ENCODE peak calls at places on chromosome 20, in nine cellular contexts. B is CD4-positive, alpha-beta T cell; J is mammary epithelial cell; Q is SJSA1; S is trophoblast cell; C is stomach; I is aorta; N is keratinocyte; U is CD8-positive, alpha-beta T cell. V is an unnamed sample. For H3K27me3, the result is how much of the 10 kb centered on the place peaks cover.

GRCh38 chr20:52103911-52104545 is 87.6 kb downstream of the ZFP64 start:
- DNase-seq in S (no peak), C (no peak), N (no peak), J (no peak), U (no peak), B (no peak), Q (no peak), I (no peak), V (no peak)

GRCh38 chr20:4156411-4156810 is 141.1 kb upstream of the RNF24 start:
- DNase-seq in S (no peak), N (no peak), B (no peak), I (peak), U (no peak), Q (no peak), J (no peak), C (peak), V (no peak)

GRCh38 chr20:12610871-12611270 is 397.9 kb upstream of the SPTLC3 start:
- DNase-seq in I (no peak), Q (no peak), C (no peak), U (no peak), B (no peak), S (no peak), J (no peak), N (no peak), V (no peak)

GRCh38 chr20:8339313-8339712 is 207.2 kb downstream of the PLCB1 start:
- DNase-seq in J (no peak), U (no peak), Q (no peak), C (no peak), N (no peak), S (no peak), B (no peak), I (no peak), V (no peak)

GRCh38 chr20:39909447-39909846 is 779.6 kb downstream of the MAFB start:
- DNase-seq in C (no peak), N (no peak), S (no peak), I (no peak), B (no peak), U (no peak), Q (no peak), J (no peak), V (peak)

GRCh38 chr20:25374842-25375241 is 15.8 kb downstream of the ABHD12 start:
- DNase-seq in Q (no peak), N (no peak), B (no peak), C (no peak), I (no peak), J (no peak), S (no peak), U (no peak), V (no peak)

GRCh38 chr20:60365882-60366281 is 407.7 kb downstream of the CDH26 start:
- DNase-seq in C (no peak), U (no peak), Q (no peak), N (no peak), J (no peak), S (no peak), I (no peak), B (no peak), V (no peak)

GRCh38 chr20:61331542-61331941 is 79.5 kb downstream of the CDH4 start:
- DNase-seq in Q (no peak), C (no peak), S (no peak), N (no peak), U (no peak), B (no peak), I (no peak), J (no peak), V (no peak)

DNA sequence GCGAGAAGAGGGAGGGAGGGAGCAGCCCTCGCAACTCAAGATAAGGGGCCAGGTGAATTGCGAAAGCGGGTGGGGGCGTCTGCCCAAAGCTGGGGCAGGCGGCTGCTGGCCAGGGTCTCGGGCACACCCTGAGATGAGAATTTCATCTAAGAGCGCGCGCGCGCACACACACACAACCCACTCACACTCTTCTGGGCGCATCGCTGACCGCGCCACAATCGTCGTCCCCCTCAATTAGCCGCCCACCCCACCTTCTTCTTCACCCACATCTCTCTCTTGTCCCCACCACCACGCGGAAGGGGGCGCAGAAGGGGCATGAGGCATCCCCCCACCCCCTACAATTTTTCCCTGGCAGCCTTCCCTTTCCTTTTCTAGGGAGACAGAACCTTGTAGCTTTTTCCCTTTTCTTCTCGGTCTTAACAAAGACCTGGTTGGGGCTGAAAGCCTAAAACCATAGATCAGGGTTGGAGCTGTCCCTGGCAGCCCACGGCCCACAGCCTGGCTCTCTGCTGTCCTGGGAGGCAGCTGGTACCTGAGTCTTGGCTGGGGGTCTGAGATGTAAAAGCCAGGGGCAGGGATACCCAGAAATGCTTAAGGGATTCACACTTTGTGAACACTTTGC is 737 bp upstream of the PTPRT start:
- DNase-seq in I (no peak), B (no peak), U (no peak), S (no peak), N (no peak), C (no peak), Q (no peak), J (no peak), V (no peak)
- H3K27me3 ChIP-seq in I (under half), B (under half), U (under half), S (under half), N (under half), C (under half), Q (under half), J (under half), V (under half)

DNA sequence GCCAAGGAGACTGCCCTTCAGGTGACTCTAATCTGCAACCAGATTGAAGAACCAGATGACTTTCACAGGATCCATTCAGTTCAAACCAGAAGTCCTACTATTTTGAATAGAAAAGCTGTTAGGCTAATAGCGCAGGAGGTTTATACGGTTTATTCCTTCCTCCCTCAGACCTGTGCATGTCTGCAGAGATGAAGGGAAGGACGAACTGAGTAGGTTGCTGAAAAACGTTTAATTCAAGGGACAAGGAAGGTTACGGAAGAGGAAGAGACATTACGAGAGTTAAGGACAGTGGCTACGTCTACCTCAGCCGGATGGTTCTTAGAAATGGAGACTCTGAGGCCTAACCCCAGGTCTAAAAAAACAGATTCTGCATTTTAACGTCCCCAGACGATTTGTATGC is 978 bp downstream of the AURKA start:
- DNase-seq in C (no peak), S (no peak), B (no peak), J (peak), I (no peak), Q (no peak), U (no peak), N (no peak), V (no peak)
- H3K27me3 ChIP-seq in C (under half), S (under half), B (under half), J (under half), I (under half), Q (under half), U (under half), N (under half), V (under half)

GRCh38 chr20:1827974-1828785 is 67.0 kb upstream of the SIRPA start:
- DNase-seq in Q (no peak), C (peak), U (no peak), N (no peak), J (peak), I (peak), S (peak), B (no peak), V (peak)
- H3K27me3 ChIP-seq in Q (under half), C (under half), U (under half), N (under half), J (under half), I (under half), S (under half), B (under half), V (under half)

DNA sequence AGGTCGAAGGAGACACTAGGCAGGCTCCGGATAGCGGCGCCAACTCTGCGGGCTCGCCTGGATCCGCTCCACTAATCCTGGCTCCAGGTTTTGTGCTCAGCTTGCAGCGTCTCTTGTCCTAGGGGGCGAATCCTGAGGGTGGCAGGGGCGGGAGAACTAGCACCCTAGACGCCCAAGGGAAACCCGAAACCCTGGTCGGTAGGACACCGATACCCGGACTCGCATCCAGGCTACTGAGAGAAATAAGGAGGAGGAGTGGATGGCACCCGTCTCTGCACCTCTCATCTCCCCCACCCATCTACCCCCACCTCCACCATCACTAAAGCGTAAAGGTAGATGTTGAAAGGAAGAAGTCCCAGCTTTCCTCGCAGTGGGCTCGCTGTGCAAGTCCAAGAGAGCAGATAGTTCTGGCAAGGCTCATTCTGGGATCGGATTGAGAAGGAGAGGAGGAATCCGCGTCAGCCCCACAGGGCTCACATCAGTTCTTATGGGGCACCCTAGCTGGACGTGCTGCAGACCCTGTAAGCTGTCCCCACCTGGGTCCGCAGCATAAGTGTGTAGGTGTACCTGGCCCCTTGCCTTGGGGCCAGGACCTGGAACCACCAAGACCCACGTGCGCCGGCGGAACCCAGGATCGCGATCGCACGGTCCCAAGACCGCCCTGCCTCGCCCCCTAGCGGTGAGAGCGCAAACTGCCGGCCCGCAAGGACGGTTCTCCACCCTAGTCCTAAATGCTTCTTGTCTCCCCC is 6.9 kb downstream of the SLC32A1 start:
- DNase-seq in Q (peak), I (peak), C (peak), J (peak), N (no peak), B (peak), S (peak), U (peak), V (peak)
- H3K27me3 ChIP-seq in Q (half or more), I (under half), C (half or more), J (under half), N (half or more), B (half or more), S (under half), U (half or more), V (half or more)

GRCh38 chr20:49545572-49545971 is 22.4 kb downstream of the PTGIS start:
- DNase-seq in N (no peak), I (no peak), U (no peak), Q (no peak), S (no peak), J (no peak), B (no peak), C (no peak), V (no peak)
- H3K27me3 ChIP-seq in N (under half), I (under half), U (under half), Q (under half), S (under half), J (under half), B (under half), C (under half), V (under half)

DNA sequence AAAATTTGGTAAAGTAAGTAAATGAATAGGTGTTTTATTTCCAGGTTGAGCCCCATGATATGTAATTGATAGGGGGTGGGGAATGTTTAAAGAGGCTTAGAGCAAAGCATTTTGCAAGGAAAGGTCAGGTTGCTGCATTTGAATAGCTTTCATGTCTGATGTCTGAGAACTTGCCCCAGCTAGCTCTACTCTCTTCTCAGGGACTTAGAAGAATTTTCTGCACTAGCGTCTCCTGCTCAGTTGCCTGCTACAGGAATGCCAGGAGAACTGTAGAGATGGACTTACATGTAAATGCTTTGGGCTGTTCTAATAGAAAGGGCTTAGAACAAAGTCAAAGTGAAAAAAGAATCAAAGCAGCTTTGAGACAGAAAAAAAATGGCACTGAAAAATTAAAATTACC is 35.5 kb downstream of the TRMT6 start:
- DNase-seq in S (no peak), I (no peak), B (no peak), U (no peak), C (no peak), N (no peak), J (no peak), Q (no peak), V (no peak)
- H3K27me3 ChIP-seq in S (under half), I (under half), B (under half), U (under half), C (under half), N (under half), J (under half), Q (under half), V (under half)

GRCh38 chr20:22921595-22922421 is 113.3 kb upstream of the SSTR4 start:
- DNase-seq in S (peak), C (no peak), J (peak), I (no peak), B (no peak), N (no peak), Q (peak), U (no peak), V (no peak)
- H3K27me3 ChIP-seq in S (under half), C (under half), J (under half), I (under half), B (under half), N (under half), Q (under half), U (under half), V (under half)